ENCODE peak calls at places on chromosomes 16 and 17, in nine cellular contexts. C, P, K, G, N, V, I, Y and H are unnamed samples.

GRCh38 chr17:4155980-4156620 is 13.1 kb downstream of the CYB5D2 start:
- DNase-seq in C (no peak), P (no peak), K (no peak), G (no peak), N (no peak), V (no peak), I (no peak), Y (no peak), H (no peak)

GRCh38 chr17:40694584-40694983 is 9.0 kb downstream of the KRT24 start:
- DNase-seq in C (no peak), P (no peak), K (no peak), G (no peak), N (no peak), V (no peak), I (no peak), Y (no peak), H (no peak)

GRCh38 chr16:69410285-69410990 is 14.0 kb upstream of the CYB5B start:
- DNase-seq in C (no peak), P (no peak), K (no peak), G (no peak), N (peak; percentile 69), V (no peak), I (no peak), Y (peak; percentile 83), H (no peak)

GRCh38 chr17:71922439-71922838 is 198.4 kb upstream of the SOX9 start:
- DNase-seq in C (no peak), P (no peak), K (no peak), G (no peak), N (no peak), V (no peak), I (peak; percentile 20), Y (peak; percentile 85), H (no peak)

GRCh38 chr17:34579979-34580684 is 750 bp downstream of the TMEM132E start:
- DNase-seq in C (no peak), P (no peak), K (no peak), G (no peak), N (peak; percentile 50), V (no peak), I (no peak), Y (no peak), H (no peak)

GRCh38 chr17:82400830-82401229 is 17.3 kb upstream of the HEXD start:
- DNase-seq in C (peak; percentile 56), P (peak; percentile 67), K (no peak), G (peak; percentile 49), N (no peak), V (no peak), I (no peak), Y (no peak), H (no peak)

GRCh38 chr17:41212524-41213169 is 13.8 kb upstream of the KRTAP9-2 start:
- DNase-seq in C (no peak), P (no peak), K (no peak), G (no peak), N (no peak), V (no peak), I (no peak), Y (no peak), H (no peak)

GRCh38 chr16:87817910-87818309 is 51.4 kb downstream of the SLC7A5 start:
- DNase-seq in C (no peak), P (no peak), K (no peak), G (no peak), N (no peak), V (no peak), I (no peak), Y (no peak), H (no peak)

GRCh38 chr17:72244942-72245341 is 124.1 kb downstream of the SOX9 start:
- DNase-seq in C (no peak), P (no peak), K (no peak), G (no peak), N (no peak), V (no peak), I (no peak), Y (no peak), H (no peak)

GRCh38 chr16:30997000-30997886 is 12.2 kb downstream of the HSD3B7 start:
- DNase-seq in C (peak; percentile 83), P (peak; percentile 87), K (peak; percentile 95), G (peak; percentile 83), N (peak; percentile 78), V (peak; percentile 89), I (peak; percentile 51), Y (peak; percentile 41), H (no peak)

GRCh38 chr17:9138161-9138717 is 116.9 kb downstream of the NTN1 start:
- DNase-seq in C (no peak), P (no peak), K (no peak), G (no peak), N (no peak), V (no peak), I (no peak), Y (no peak), H (no peak)

GRCh38 chr16:52634528-52634927 is 87.6 kb upstream of the TOX3 start:
- DNase-seq in C (no peak), P (no peak), K (no peak), G (no peak), N (no peak), V (no peak), I (no peak), Y (no peak), H (no peak)

GRCh38 chr17:35295686-35296085 is 52.8 kb downstream of the SLFN5 start:
- DNase-seq in C (no peak), P (no peak), K (no peak), G (no peak), N (no peak), V (no peak), I (no peak), Y (no peak), H (no peak)

GRCh38 chr17:11744696-11745095 is 146.4 kb downstream of the DNAH9 start:
- DNase-seq in C (no peak), P (no peak), K (no peak), G (no peak), N (no peak), V (no peak), I (no peak), Y (no peak), H (no peak)

GRCh38 chr17:42781639-42782401 is 1.4 kb downstream of the WNK4 start:
- DNase-seq in C (no peak), P (peak; percentile 36), K (no peak), G (peak; percentile 45), N (no peak), V (no peak), I (no peak), Y (no peak), H (peak; percentile 82)

GRCh38 chr17:65359016-65359415 is 202.4 kb downstream of the AXIN2 start:
- DNase-seq in C (no peak), P (no peak), K (no peak), G (no peak), N (no peak), V (no peak), I (no peak), Y (peak; percentile 84), H (no peak)

GRCh38 chr17:32483451-32484019 is 3.3 kb upstream of the CDK5R1 start:
- DNase-seq in C (peak; percentile 75), P (no peak), K (peak; percentile 81), G (peak; percentile 42), N (peak; percentile 86), V (peak; percentile 59), I (no peak), Y (peak; percentile 61), H (no peak)

GRCh38 chr17:57424777-57425188 is 168.5 kb downstream of the MSI2 start:
- DNase-seq in C (no peak), P (peak; percentile 81), K (no peak), G (no peak), N (no peak), V (no peak), I (no peak), Y (peak; percentile 30), H (no peak)

GRCh38 chr17:38674749-38675615 is at the start of gene EPOP:
- DNase-seq in C (peak; percentile 91), P (peak; percentile 86), K (peak; percentile 91), G (peak; percentile 91), N (peak; percentile 91), V (peak; percentile 54), I (no peak), Y (peak; percentile 76), H (no peak)

DNA sequence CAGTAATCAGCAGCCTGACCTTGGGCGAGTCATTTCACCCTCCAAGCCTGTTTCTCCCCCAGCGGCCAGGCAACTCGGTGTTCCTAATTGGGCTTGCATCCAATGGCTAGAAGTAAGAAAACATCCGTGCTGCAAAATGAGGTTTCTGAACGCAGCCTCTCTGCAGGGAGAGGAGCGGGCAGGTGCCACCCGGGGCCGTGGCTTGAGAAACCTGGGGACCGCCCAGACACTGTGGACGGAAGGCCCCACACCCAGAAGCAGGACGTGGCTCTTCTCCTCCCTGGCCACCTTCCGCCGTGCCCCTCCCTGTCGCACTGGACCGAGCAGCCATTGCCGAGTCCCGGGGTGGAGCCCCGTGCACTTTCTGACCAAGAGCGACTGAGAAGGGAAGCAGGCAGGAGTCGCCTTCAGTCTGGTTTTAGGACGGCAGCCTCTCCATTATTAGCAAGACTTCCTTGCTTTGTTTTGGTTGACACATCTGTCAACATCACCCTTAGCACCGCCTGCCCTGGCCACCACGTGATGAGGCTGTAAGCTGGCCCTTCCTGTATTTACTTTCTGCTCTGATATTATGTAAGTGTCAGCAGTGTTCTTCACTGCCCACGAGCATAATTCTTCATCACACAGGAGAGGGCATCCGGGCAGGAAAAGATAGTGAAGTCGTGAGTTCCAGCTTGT is 785 bp downstream of the HERPUD1 start:
- DNase-seq in C (peak; percentile 92), P (peak; percentile 81), K (peak; percentile 92), G (peak; percentile 80), N (peak; percentile 93), V (peak; percentile 78), I (no peak), Y (peak; percentile 69), H (peak; percentile 97)
- TF ChIP-seq POLR2A in C (peak; percentile 76), P (peak; percentile 84), K (no peak), G (no peak), N (peak; percentile 16), V (peak; percentile 66), I (peak; percentile 31), Y (no peak), H (no peak)

DNA sequence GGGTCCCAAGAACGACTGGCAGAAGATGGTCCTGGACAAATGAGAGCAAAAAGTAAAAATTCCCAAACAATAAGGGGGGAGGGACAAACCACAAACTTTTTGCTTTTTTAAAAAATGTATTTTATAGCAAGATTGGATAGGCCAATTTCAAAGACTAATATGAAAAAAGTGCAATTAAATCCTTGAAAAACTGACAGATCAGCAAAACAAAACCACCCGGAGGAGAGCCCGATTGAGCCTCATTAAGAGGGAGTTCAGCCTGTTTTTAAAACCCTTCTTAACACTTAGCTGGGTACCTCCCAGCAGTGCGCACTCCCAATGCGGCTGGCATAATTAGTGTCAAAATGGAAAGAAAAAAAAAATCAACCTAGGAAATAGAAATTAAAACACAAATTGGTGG is 193.4 kb downstream of the ZFHX3 start:
- DNase-seq in C (no peak), P (no peak), K (no peak), G (no peak), N (no peak), V (no peak), I (no peak), Y (no peak), H (no peak)
- H3K27ac ChIP-seq in C (no peak overlapping the region), P (no peak overlapping the region), K (no peak overlapping the region), G (no peak overlapping the region), N (no peak overlapping the region), V (no peak overlapping the region), I (no peak overlapping the region), Y (no peak overlapping the region), H (no peak overlapping the region)

GRCh38 chr16:80731915-80732314 is 72.5 kb downstream of the CDYL2 start:
- DNase-seq in C (no peak), P (no peak), K (no peak), G (no peak), N (no peak), V (no peak), I (no peak), Y (no peak), H (no peak)
- H3K4me1 ChIP-seq in C (no peaks in the 10 kb centered on the region), P (no peaks in the 10 kb centered on the region), K (no peaks in the 10 kb centered on the region), G (no peaks in the 10 kb centered on the region), N (no peaks in the 10 kb centered on the region), V (no peaks in the 10 kb centered on the region), I (no peaks in the 10 kb centered on the region), Y (no peaks in the 10 kb centered on the region), H (no peaks in the 10 kb centered on the region)

GRCh38 chr16:3645108-3645503 is 9.4 kb upstream of the DNASE1 start:
- DNase-seq in C (no peak), P (no peak), K (peak; percentile 39), G (no peak), N (no peak), V (no peak), I (no peak), Y (no peak), H (no peak)
- TF ChIP-seq POLR2A in C (no peak), P (no peak), K (no peak), G (no peak), N (no peak), V (no peak), I (no peak), Y (no peak), H (no peak)